ENCODE peak calls at places on chromosomes 3 and 15, in seven cellular contexts. One of them, this sample, is unnamed.

GRCh38 chr15:76439542-76439941 is 103.0 kb downstream of the ISL2 start:
- DNase-seq in SJSA1: no peak
- DNase-seq in fibroblast of lung: no peak
- DNase-seq in GM23338: peak
- DNase-seq in H9: peak
- DNase-seq in colonic mucosa: no peak
- DNase-seq in activated T-cell treated with anti-CD3 and anti-CD28 coated beads for 1 hour: no peak
- DNase-seq in this sample: no peak

GRCh38 chr3:184694266-184694665 is 17.6 kb downstream of the MAGEF1 start:
- DNase-seq in SJSA1: no peak
- DNase-seq in fibroblast of lung: no peak
- DNase-seq in GM23338: no peak
- DNase-seq in H9: no peak
- DNase-seq in colonic mucosa: no peak
- DNase-seq in activated T-cell treated with anti-CD3 and anti-CD28 coated beads for 1 hour: no peak
- DNase-seq in this sample: no peak

GRCh38 chr3:61493339-61493738 is 68.0 kb upstream of the PTPRG start:
- DNase-seq in SJSA1: no peak
- DNase-seq in fibroblast of lung: no peak
- DNase-seq in GM23338: no peak
- DNase-seq in H9: no peak
- DNase-seq in colonic mucosa: no peak
- DNase-seq in activated T-cell treated with anti-CD3 and anti-CD28 coated beads for 1 hour: no peak
- DNase-seq in this sample: no peak

GRCh38 chr3:182238141-182238540 is 526.4 kb downstream of the SOX2 start:
- DNase-seq in SJSA1: no peak
- DNase-seq in fibroblast of lung: no peak
- DNase-seq in GM23338: peak
- DNase-seq in H9: peak
- DNase-seq in colonic mucosa: no peak
- DNase-seq in activated T-cell treated with anti-CD3 and anti-CD28 coated beads for 1 hour: no peak
- DNase-seq in this sample: peak

GRCh38 chr3:9666704-9667445 is 17.6 kb downstream of the MTMR14 start:
- DNase-seq in SJSA1: no peak
- DNase-seq in fibroblast of lung: no peak
- DNase-seq in GM23338: no peak
- DNase-seq in H9: no peak
- DNase-seq in colonic mucosa: no peak
- DNase-seq in activated T-cell treated with anti-CD3 and anti-CD28 coated beads for 1 hour: no peak
- DNase-seq in this sample: no peak

GRCh38 chr15:52362497-52362896 is 66.9 kb upstream of the MYO5C start:
- DNase-seq in SJSA1: no peak
- DNase-seq in fibroblast of lung: peak
- DNase-seq in GM23338: no peak
- DNase-seq in H9: no peak
- DNase-seq in colonic mucosa: no peak
- DNase-seq in activated T-cell treated with anti-CD3 and anti-CD28 coated beads for 1 hour: no peak
- DNase-seq in this sample: no peak

GRCh38 chr3:193367868-193368267 is 10.7 kb downstream of the ATP13A5 start:
- DNase-seq in SJSA1: no peak
- DNase-seq in fibroblast of lung: no peak
- DNase-seq in GM23338: no peak
- DNase-seq in H9: no peak
- DNase-seq in colonic mucosa: no peak
- DNase-seq in activated T-cell treated with anti-CD3 and anti-CD28 coated beads for 1 hour: no peak
- DNase-seq in this sample: no peak

GRCh38 chr3:55191911-55192787 is 264.3 kb upstream of the LRTM1 start:
- DNase-seq in SJSA1: peak
- DNase-seq in fibroblast of lung: peak
- DNase-seq in GM23338: no peak
- DNase-seq in H9: no peak
- DNase-seq in colonic mucosa: no peak
- DNase-seq in activated T-cell treated with anti-CD3 and anti-CD28 coated beads for 1 hour: no peak
- DNase-seq in this sample: peak

GRCh38 chr3:38580450-38581382 is 68.8 kb downstream of the SCN5A start:
- DNase-seq in SJSA1: peak
- DNase-seq in fibroblast of lung: no peak
- DNase-seq in GM23338: no peak
- DNase-seq in H9: peak
- DNase-seq in colonic mucosa: no peak
- DNase-seq in activated T-cell treated with anti-CD3 and anti-CD28 coated beads for 1 hour: no peak
- DNase-seq in this sample: no peak

GRCh38 chr15:66855039-66855438 is 153.0 kb downstream of the SMAD6 start:
- DNase-seq in SJSA1: no peak
- DNase-seq in fibroblast of lung: no peak
- DNase-seq in GM23338: no peak
- DNase-seq in H9: no peak
- DNase-seq in colonic mucosa: no peak
- DNase-seq in activated T-cell treated with anti-CD3 and anti-CD28 coated beads for 1 hour: no peak
- DNase-seq in this sample: no peak

GRCh38 chr3:168089179-168089771 is 6.4 kb downstream of the GOLIM4 start:
- DNase-seq in SJSA1: no peak
- DNase-seq in fibroblast of lung: no peak
- DNase-seq in GM23338: no peak
- DNase-seq in H9: no peak
- DNase-seq in colonic mucosa: no peak
- DNase-seq in activated T-cell treated with anti-CD3 and anti-CD28 coated beads for 1 hour: no peak
- DNase-seq in this sample: no peak

GRCh38 chr3:30614373-30614772 is 8.0 kb downstream of the TGFBR2 start:
- DNase-seq in SJSA1: no peak
- DNase-seq in fibroblast of lung: no peak
- DNase-seq in GM23338: no peak
- DNase-seq in H9: no peak
- DNase-seq in colonic mucosa: no peak
- DNase-seq in activated T-cell treated with anti-CD3 and anti-CD28 coated beads for 1 hour: no peak
- DNase-seq in this sample: no peak

GRCh38 chr3:102301155-102301554 is 133.7 kb upstream of the ZPLD1 start:
- DNase-seq in SJSA1: no peak
- DNase-seq in fibroblast of lung: peak
- DNase-seq in GM23338: no peak
- DNase-seq in H9: no peak
- DNase-seq in colonic mucosa: no peak
- DNase-seq in activated T-cell treated with anti-CD3 and anti-CD28 coated beads for 1 hour: no peak
- DNase-seq in this sample: no peak

GRCh38 chr3:157961665-157962064 is 144.6 kb downstream of the SHOX2 start:
- DNase-seq in SJSA1: no peak
- DNase-seq in fibroblast of lung: no peak
- DNase-seq in GM23338: no peak
- DNase-seq in H9: no peak
- DNase-seq in colonic mucosa: no peak
- DNase-seq in activated T-cell treated with anti-CD3 and anti-CD28 coated beads for 1 hour: no peak
- DNase-seq in this sample: no peak

GRCh38 chr3:129596194-129597086 is 10.0 kb downstream of the PLXND1 start:
- DNase-seq in SJSA1: peak
- DNase-seq in fibroblast of lung: peak
- DNase-seq in GM23338: peak
- DNase-seq in H9: peak
- DNase-seq in colonic mucosa: peak
- DNase-seq in activated T-cell treated with anti-CD3 and anti-CD28 coated beads for 1 hour: no peak
- DNase-seq in this sample: peak

GRCh38 chr3:13480340-13481318 is 523 bp downstream of the HDAC11 start:
- DNase-seq in SJSA1: no peak
- DNase-seq in fibroblast of lung: no peak
- DNase-seq in GM23338: peak
- DNase-seq in H9: peak
- DNase-seq in colonic mucosa: peak
- DNase-seq in activated T-cell treated with anti-CD3 and anti-CD28 coated beads for 1 hour: peak
- DNase-seq in this sample: no peak

GRCh38 chr15:71752085-71752484 is 58.3 kb upstream of the NR2E3 start:
- DNase-seq in SJSA1: no peak
- DNase-seq in fibroblast of lung: no peak
- DNase-seq in GM23338: no peak
- DNase-seq in H9: no peak
- DNase-seq in colonic mucosa: no peak
- DNase-seq in activated T-cell treated with anti-CD3 and anti-CD28 coated beads for 1 hour: no peak
- DNase-seq in this sample: no peak

GRCh38 chr3:184040010-184040409 is 8.5 kb downstream of the HTR3D start:
- DNase-seq in SJSA1: peak
- DNase-seq in fibroblast of lung: peak
- DNase-seq in GM23338: peak
- DNase-seq in H9: peak
- DNase-seq in colonic mucosa: no peak
- DNase-seq in activated T-cell treated with anti-CD3 and anti-CD28 coated beads for 1 hour: no peak
- DNase-seq in this sample: no peak

GRCh38 chr3:186784820-186785516 is 1.6 kb downstream of the EIF4A2 start:
- DNase-seq in SJSA1: no peak
- DNase-seq in fibroblast of lung: no peak
- DNase-seq in GM23338: no peak
- DNase-seq in H9: no peak
- DNase-seq in colonic mucosa: no peak
- DNase-seq in activated T-cell treated with anti-CD3 and anti-CD28 coated beads for 1 hour: no peak
- DNase-seq in this sample: no peak

GRCh38 chr15:51320843-51321242 is 17.6 kb downstream of the CYP19A1 start:
- DNase-seq in SJSA1: no peak
- DNase-seq in fibroblast of lung: no peak
- DNase-seq in GM23338: no peak
- DNase-seq in H9: no peak
- DNase-seq in colonic mucosa: no peak
- DNase-seq in activated T-cell treated with anti-CD3 and anti-CD28 coated beads for 1 hour: no peak
- DNase-seq in this sample: no peak

GRCh38 chr15:96052572-96053038 is 277.9 kb upstream of the NR2F2 start:
- DNase-seq in SJSA1: no peak
- DNase-seq in fibroblast of lung: no peak
- DNase-seq in GM23338: peak
- DNase-seq in H9: no peak
- DNase-seq in colonic mucosa: no peak
- DNase-seq in activated T-cell treated with anti-CD3 and anti-CD28 coated beads for 1 hour: no peak
- DNase-seq in this sample: no peak

GRCh38 chr3:72494076-72495000 is 353.9 kb downstream of the SHQ1 start:
- DNase-seq in SJSA1: no peak
- DNase-seq in fibroblast of lung: peak
- DNase-seq in GM23338: no peak
- DNase-seq in H9: no peak
- DNase-seq in colonic mucosa: no peak
- DNase-seq in activated T-cell treated with anti-CD3 and anti-CD28 coated beads for 1 hour: no peak
- DNase-seq in this sample: peak

GRCh38 chr3:30502051-30502741 is 104.2 kb upstream of the TGFBR2 start:
- DNase-seq in SJSA1: no peak
- DNase-seq in fibroblast of lung: no peak
- DNase-seq in GM23338: no peak
- DNase-seq in H9: no peak
- DNase-seq in colonic mucosa: no peak
- DNase-seq in activated T-cell treated with anti-CD3 and anti-CD28 coated beads for 1 hour: no peak
- DNase-seq in this sample: no peak

GRCh38 chr15:73114064-73114463 is 61.8 kb downstream of the NEO1 start:
- DNase-seq in SJSA1: no peak
- DNase-seq in fibroblast of lung: no peak
- DNase-seq in GM23338: peak
- DNase-seq in H9: peak
- DNase-seq in colonic mucosa: no peak
- DNase-seq in activated T-cell treated with anti-CD3 and anti-CD28 coated beads for 1 hour: no peak
- DNase-seq in this sample: no peak

GRCh38 chr15:29821416-29822099 is 710 bp downstream of the TJP1 start:
- DNase-seq in SJSA1: peak
- DNase-seq in fibroblast of lung: peak
- DNase-seq in GM23338: peak
- DNase-seq in H9: peak
- DNase-seq in colonic mucosa: peak
- DNase-seq in activated T-cell treated with anti-CD3 and anti-CD28 coated beads for 1 hour: no peak
- DNase-seq in this sample: no peak

GRCh38 chr3:118938183-118938961 is 96.3 kb downstream of the IGSF11 start:
- DNase-seq in SJSA1: no peak
- DNase-seq in fibroblast of lung: peak
- DNase-seq in GM23338: no peak
- DNase-seq in H9: no peak
- DNase-seq in colonic mucosa: no peak
- DNase-seq in activated T-cell treated with anti-CD3 and anti-CD28 coated beads for 1 hour: no peak
- DNase-seq in this sample: no peak

GRCh38 chr3:43894176-43895049 is 203.7 kb downstream of the ABHD5 start:
- DNase-seq in SJSA1: peak
- DNase-seq in fibroblast of lung: peak
- DNase-seq in GM23338: peak
- DNase-seq in H9: peak
- DNase-seq in colonic mucosa: peak
- DNase-seq in activated T-cell treated with anti-CD3 and anti-CD28 coated beads for 1 hour: no peak
- DNase-seq in this sample: peak

GRCh38 chr3:187223799-187224198 is 26.5 kb downstream of the RTP1 start:
- DNase-seq in SJSA1: no peak
- DNase-seq in fibroblast of lung: no peak
- DNase-seq in GM23338: no peak
- DNase-seq in H9: no peak
- DNase-seq in colonic mucosa: no peak
- DNase-seq in activated T-cell treated with anti-CD3 and anti-CD28 coated beads for 1 hour: no peak
- DNase-seq in this sample: no peak

GRCh38 chr15:55514414-55514850 is 6.4 kb upstream of the DNAAF4 start:
- DNase-seq in SJSA1: no peak
- DNase-seq in fibroblast of lung: no peak
- DNase-seq in GM23338: no peak
- DNase-seq in H9: no peak
- DNase-seq in colonic mucosa: no peak
- DNase-seq in activated T-cell treated with anti-CD3 and anti-CD28 coated beads for 1 hour: no peak
- DNase-seq in this sample: no peak

GRCh38 chr15:48695088-48695834 is 49.8 kb upstream of the FBN1 start:
- DNase-seq in SJSA1: peak
- DNase-seq in fibroblast of lung: peak
- DNase-seq in GM23338: no peak
- DNase-seq in H9: no peak
- DNase-seq in colonic mucosa: no peak
- DNase-seq in activated T-cell treated with anti-CD3 and anti-CD28 coated beads for 1 hour: no peak
- DNase-seq in this sample: peak

GRCh38 chr3:34131091-34131490 is 332.7 kb downstream of the PDCD6IP start:
- DNase-seq in SJSA1: no peak
- DNase-seq in fibroblast of lung: no peak
- DNase-seq in GM23338: no peak
- DNase-seq in H9: no peak
- DNase-seq in colonic mucosa: no peak
- DNase-seq in activated T-cell treated with anti-CD3 and anti-CD28 coated beads for 1 hour: no peak
- DNase-seq in this sample: no peak

GRCh38 chr15:62079594-62079993 is 12.8 kb downstream of the C2CD4A start:
- DNase-seq in SJSA1: no peak
- DNase-seq in fibroblast of lung: no peak
- DNase-seq in GM23338: no peak
- DNase-seq in H9: no peak
- DNase-seq in colonic mucosa: no peak
- DNase-seq in activated T-cell treated with anti-CD3 and anti-CD28 coated beads for 1 hour: no peak
- DNase-seq in this sample: no peak

GRCh38 chr3:98731720-98732238 is 31.4 kb upstream of the ST3GAL6 start:
- DNase-seq in SJSA1: no peak
- DNase-seq in fibroblast of lung: no peak
- DNase-seq in GM23338: no peak
- DNase-seq in H9: no peak
- DNase-seq in colonic mucosa: no peak
- DNase-seq in activated T-cell treated with anti-CD3 and anti-CD28 coated beads for 1 hour: no peak
- DNase-seq in this sample: no peak

GRCh38 chr3:36944012-36944640 is 728 bp downstream of the TRANK1 start:
- DNase-seq in SJSA1: peak
- DNase-seq in fibroblast of lung: peak
- DNase-seq in GM23338: peak
- DNase-seq in H9: peak
- DNase-seq in colonic mucosa: peak
- DNase-seq in activated T-cell treated with anti-CD3 and anti-CD28 coated beads for 1 hour: peak
- DNase-seq in this sample: peak

GRCh38 chr3:100386437-100387064 is 14.3 kb downstream of the TOMM70 start:
- DNase-seq in SJSA1: no peak
- DNase-seq in fibroblast of lung: no peak
- DNase-seq in GM23338: no peak
- DNase-seq in H9: no peak
- DNase-seq in colonic mucosa: no peak
- DNase-seq in activated T-cell treated with anti-CD3 and anti-CD28 coated beads for 1 hour: no peak
- DNase-seq in this sample: no peak

GRCh38 chr15:81877533-81878227 is 168.1 kb downstream of the MEX3B start:
- DNase-seq in SJSA1: no peak
- DNase-seq in fibroblast of lung: no peak
- DNase-seq in GM23338: peak
- DNase-seq in H9: no peak
- DNase-seq in colonic mucosa: no peak
- DNase-seq in activated T-cell treated with anti-CD3 and anti-CD28 coated beads for 1 hour: no peak
- DNase-seq in this sample: no peak

This sample was measured in astrocyte of the cerebellum.